ENCODE peak calls at places on chromosomes 4 and X, in nine cellular contexts. Q, H, G, P, J, R, X, E and K are unnamed samples.

GRCh38 chr4:146243141-146243882 is 29.0 kb downstream of the REELD1 start:
- DNase-seq in Q (no peak), H (peak; percentile 87), G (no peak), P (no peak), J (no peak), R (peak; percentile 37), X (no peak), E (no peak), K (no peak)

GRCh38 chr4:37561803-37562207 is 124.4 kb downstream of the RELL1 start:
- DNase-seq in Q (no peak), H (no peak), G (no peak), P (no peak), J (no peak), R (peak; percentile 59), X (peak; percentile 44), E (no peak), K (no peak)

GRCh38 chr4:86834901-86835300 is 14.3 kb downstream of the SLC10A6 start:
- DNase-seq in Q (no peak), H (no peak), G (no peak), P (no peak), J (no peak), R (no peak), X (no peak), E (no peak), K (no peak)

GRCh38 chrX:15696516-15696915 is 31.9 kb upstream of the CLTRN start:
- DNase-seq in Q (no peak), H (no peak), G (no peak), P (no peak), J (no peak), R (no peak), X (no peak), E (no peak), K (no peak)

GRCh38 chr4:1463088-1463926 is 57.1 kb upstream of the NKX1-1 start:
- DNase-seq in Q (no peak), H (no peak), G (no peak), P (no peak), J (no peak), R (no peak), X (no peak), E (no peak), K (no peak)

GRCh38 chr4:172202480-172203076 is 389.4 kb downstream of the GALNTL6 start:
- DNase-seq in Q (peak; percentile 22), H (peak; percentile 17), G (no peak), P (peak; percentile 32), J (no peak), R (peak; percentile 45), X (peak; percentile 2), E (no peak), K (peak; percentile 31)

GRCh38 chr4:88166608-88167007 is 8.2 kb upstream of the ABCG2 start:
- DNase-seq in Q (no peak), H (no peak), G (no peak), P (no peak), J (no peak), R (no peak), X (no peak), E (no peak), K (no peak)

GRCh38 chr4:56086073-56086521 is 137.4 kb downstream of the CEP135 start:
- DNase-seq in Q (no peak), H (no peak), G (no peak), P (no peak), J (no peak), R (no peak), X (no peak), E (no peak), K (no peak)

GRCh38 chrX:103615781-103616180 is 8.0 kb downstream of the TCEAL3 start:
- DNase-seq in Q (no peak), H (no peak), G (no peak), P (no peak), J (no peak), R (no peak), X (no peak), E (no peak), K (no peak)

GRCh38 chrX:117743469-117744251 is 372.9 kb downstream of the KLHL13 start:
- DNase-seq in Q (peak; percentile 1), H (no peak), G (no peak), P (no peak), J (no peak), R (no peak), X (no peak), E (no peak), K (no peak)

GRCh38 chrX:41518127-41518840 is 71.1 kb downstream of the NYX start:
- DNase-seq in Q (no peak), H (no peak), G (no peak), P (no peak), J (no peak), R (no peak), X (no peak), E (no peak), K (no peak)

GRCh38 chr4:66071911-66072310 is 401.6 kb upstream of the EPHA5 start:
- DNase-seq in Q (no peak), H (no peak), G (no peak), P (no peak), J (no peak), R (no peak), X (no peak), E (no peak), K (no peak)

GRCh38 chr4:3834186-3834920 is 68.2 kb downstream of the ADRA2C start:
- DNase-seq in Q (no peak), H (no peak), G (no peak), P (no peak), J (no peak), R (no peak), X (no peak), E (no peak), K (no peak)

GRCh38 chr4:74407891-74408290 is 37.0 kb upstream of the AREG start:
- DNase-seq in Q (no peak), H (no peak), G (no peak), P (no peak), J (no peak), R (no peak), X (no peak), E (no peak), K (no peak)

GRCh38 chrX:15497865-15498264 is 2.7 kb upstream of the BMX start:
- DNase-seq in Q (peak; percentile 66), H (peak; percentile 65), G (no peak), P (peak; percentile 22), J (peak; percentile 56), R (peak; percentile 82), X (no peak), E (no peak), K (peak; percentile 21)

GRCh38 chrX:118420462-118420861 is 74.6 kb downstream of the WDR44 start:
- DNase-seq in Q (no peak), H (no peak), G (no peak), P (no peak), J (no peak), R (no peak), X (peak; percentile 12), E (no peak), K (no peak)

GRCh38 chr4:83862471-83862870 is 326.6 kb downstream of the GPAT3 start:
- DNase-seq in Q (peak; percentile 54), H (no peak), G (no peak), P (no peak), J (peak; percentile 42), R (no peak), X (no peak), E (no peak), K (no peak)

GRCh38 chr4:85543832-85544231 is 68.9 kb downstream of the ARHGAP24 start:
- DNase-seq in Q (no peak), H (no peak), G (no peak), P (no peak), J (no peak), R (no peak), X (peak; percentile 28), E (no peak), K (no peak)

GRCh38 chr4:86338521-86338920 is 21.3 kb downstream of the MAPK10 start:
- DNase-seq in Q (no peak), H (no peak), G (no peak), P (no peak), J (no peak), R (no peak), X (no peak), E (no peak), K (no peak)

GRCh38 chr4:172648471-172648870 is 520.1 kb upstream of the GALNT7 start:
- DNase-seq in Q (no peak), H (no peak), G (no peak), P (no peak), J (no peak), R (no peak), X (no peak), E (no peak), K (no peak)

GRCh38 chr4:54276633-54277426 is 47.7 kb downstream of the PDGFRA start:
- DNase-seq in Q (no peak), H (no peak), G (no peak), P (no peak), J (no peak), R (no peak), X (no peak), E (no peak), K (no peak)

GRCh38 chrX:147570483-147570882 is 341.2 kb upstream of the FMR1 start:
- DNase-seq in Q (no peak), H (no peak), G (no peak), P (no peak), J (no peak), R (no peak), X (no peak), E (no peak), K (no peak)
- TF ChIP-seq CTCF in Q (no peak), H (no peak), G (no peak), P (no peak), J (no peak), R (no peak), X (no peak), E (no peak), K (no peak)

GRCh38 chrX:104707572-104707971 is 141.6 kb downstream of the IL1RAPL2 start:
- DNase-seq in Q (no peak), H (no peak), G (no peak), P (no peak), J (no peak), R (no peak), X (no peak), E (no peak), K (no peak)

GRCh38 chrX:104707042-104707441 is 141.0 kb downstream of the IL1RAPL2 start:
- DNase-seq in Q (no peak), H (no peak), G (no peak), P (no peak), J (no peak), R (no peak), X (no peak), E (no peak), K (no peak)

GRCh38 chrX:104712515-104712914 is 146.5 kb downstream of the IL1RAPL2 start:
- DNase-seq in Q (no peak), H (no peak), G (no peak), P (no peak), J (no peak), R (no peak), X (no peak), E (no peak), K (no peak)
- TF ChIP-seq CTCF in Q (no peak), H (no peak), G (no peak), P (no peak), J (no peak), R (no peak), X (no peak), E (no peak), K (no peak)

GRCh38 chr4:9898596-9899345 is 117.3 kb downstream of the DRD5 start:
- DNase-seq in Q (peak; percentile 58), H (no peak), G (no peak), P (peak; percentile 35), J (peak; percentile 41), R (peak; percentile 22), X (no peak), E (no peak), K (no peak)
- TF ChIP-seq CTCF in Q (peak; percentile 49), H (no peak), G (peak; percentile 31), P (peak; percentile 48), J (peak; percentile 30), R (peak; percentile 53), X (peak; percentile 23), E (no peak), K (peak; percentile 68)

GRCh38 chr4:186472948-186473347 is 82.4 kb downstream of the MTNR1A start:
- DNase-seq in Q (no peak), H (no peak), G (no peak), P (peak; percentile 41), J (no peak), R (peak; percentile 21), X (no peak), E (no peak), K (no peak)
- TF ChIP-seq CTCF in Q (peak; percentile 30), H (peak; percentile 24), G (peak; percentile 55), P (peak; percentile 63), J (peak; percentile 17), R (peak; percentile 64), X (peak; percentile 59), E (no peak), K (peak; percentile 74)